ENCODE peak calls at places on chromosome 16, in nine cellular contexts. T is activated naive CD4-positive, alpha-beta T cell treated with anti-CD3 and anti-CD28 coated beads for 36 hours; V is left lung; D is dermis blood vessel endothelial cell; U is HTR-8/SVneo; I is foreskin fibroblast; P is AG04449; C is NCI-H345; E is NCI-H774. G is an unnamed sample.

GRCh38 chr16:67547423-67548264 is 14.7 kb upstream of the CTCF start:
- DNase-seq in T (peak), V (no peak), D (peak), U (no peak), I (no peak), P (no peak), C (peak), E (no peak), G (no peak)

GRCh38 chr16:20879175-20880053 is 20.7 kb downstream of the DCUN1D3 start:
- DNase-seq in T (no peak), V (no peak), D (peak), U (no peak), I (no peak), P (no peak), C (no peak), E (no peak), G (no peak)

GRCh38 chr16:79186196-79186595 is 414.3 kb downstream of the MAF start:
- DNase-seq in T (no peak), V (no peak), D (no peak), U (no peak), I (no peak), P (no peak), C (no peak), E (no peak), G (no peak)

GRCh38 chr16:67537270-67537635 is 8.6 kb downstream of the RIPOR1 start:
- DNase-seq in T (peak), V (peak), D (peak), U (peak), I (peak), P (no peak), C (peak), E (no peak), G (peak)

GRCh38 chr16:22313141-22313781 is 16.1 kb downstream of the POLR3E start:
- DNase-seq in T (no peak), V (no peak), D (no peak), U (no peak), I (no peak), P (no peak), C (no peak), E (no peak), G (no peak)

GRCh38 chr16:81752225-81752875 is 26.7 kb upstream of the PLCG2 start:
- DNase-seq in T (no peak), V (peak), D (peak), U (no peak), I (no peak), P (no peak), C (no peak), E (no peak), G (peak)

GRCh38 chr16:15427648-15428239 is 6.6 kb upstream of the BMERB1 start:
- DNase-seq in T (peak), V (no peak), D (peak), U (peak), I (peak), P (no peak), C (peak), E (no peak), G (peak)

GRCh38 chr16:64950262-64950661 is 171.6 kb downstream of the CDH11 start:
- DNase-seq in T (no peak), V (no peak), D (no peak), U (no peak), I (no peak), P (no peak), C (no peak), E (no peak), G (peak)

G was measured in mesendoderm.